ENCODE peak calls at places on chromosome 2, in five cellular contexts. N is fibroblast of lung; V is thoracic aorta; F is dorsolateral prefrontal cortex; L is CD8-positive, alpha-beta T cell. C is an unnamed sample.
A peak's percentile ranks its signal among the peaks of the same experiment; 100 is the strongest.

GRCh38 chr2:218369374-218369773 is 12.7 kb upstream of the SLC11A1 start:
- DNase-seq in N (no peak), V (no peak), F (no peak), L (no peak), C (no peak)

GRCh38 chr2:18800240-18800971 is 211.0 kb upstream of the NT5C1B start:
- DNase-seq in N (no peak), V (no peak), F (no peak), L (no peak), C (no peak)

GRCh38 chr2:23624378-23624777 is 239.4 kb downstream of the KLHL29 start:
- DNase-seq in N (no peak), V (no peak), F (no peak), L (no peak), C (peak; percentile 88)

GRCh38 chr2:187431911-187432310 is 16.1 kb downstream of the CALCRL start:
- DNase-seq in N (no peak), V (no peak), F (no peak), L (no peak), C (no peak)

GRCh38 chr2:216308532-216308931 is 63.8 kb downstream of the MARCHF4 start:
- DNase-seq in N (peak; percentile 94), V (no peak), F (no peak), L (no peak), C (no peak)

GRCh38 chr2:176080540-176081355 is 3.0 kb downstream of the EVX2 start:
- DNase-seq in N (no peak), V (no peak), F (no peak), L (no peak), C (peak; percentile 75)

GRCh38 chr2:172448544-172449267 is 21.3 kb downstream of the ITGA6 start:
- DNase-seq in N (no peak), V (no peak), F (no peak), L (no peak), C (no peak)

GRCh38 chr2:99858951-99859596 is 283.3 kb downstream of the AFF3 start:
- DNase-seq in N (peak; percentile 95), V (no peak), F (no peak), L (no peak), C (no peak)

GRCh38 chr2:222655406-222655747 is 515 bp downstream of the FARSB start:
- DNase-seq in N (peak; percentile 58), V (no peak), F (no peak), L (no peak), C (no peak)

GRCh38 chr2:160224060-160224459 is 24.0 kb upstream of the ITGB6 start:
- DNase-seq in N (peak; percentile 99), V (no peak), F (no peak), L (no peak), C (no peak)

GRCh38 chr2:29606105-29606871 is 315.1 kb downstream of the ALK start:
- DNase-seq in N (peak; percentile 98), V (no peak), F (no peak), L (no peak), C (no peak)

GRCh38 chr2:231479455-231479854 is 15.2 kb upstream of the NCL start:
- DNase-seq in N (no peak), V (no peak), F (no peak), L (no peak), C (no peak)

GRCh38 chr2:165586019-165586418 is 116.5 kb downstream of the CSRNP3 start:
- DNase-seq in N (no peak), V (no peak), F (no peak), L (no peak), C (no peak)

GRCh38 chr2:54416166-54416798 is 39.8 kb upstream of the SPTBN1 start:
- DNase-seq in N (peak; percentile 22), V (no peak), F (no peak), L (no peak), C (no peak)

GRCh38 chr2:237075749-237076599 is 9.7 kb upstream of the COPS8 start:
- DNase-seq in N (no peak), V (no peak), F (no peak), L (no peak), C (peak; percentile 38)

GRCh38 chr2:234839285-234839684 is 112.5 kb upstream of the SH3BP4 start:
- DNase-seq in N (peak; percentile 56), V (no peak), F (no peak), L (no peak), C (no peak)

GRCh38 chr2:187689372-187689771 is 135.1 kb upstream of the TFPI start:
- DNase-seq in N (peak; percentile 61), V (no peak), F (no peak), L (no peak), C (no peak)

GRCh38 chr2:191748050-191748449 is 70.1 kb downstream of the NABP1 start:
- DNase-seq in N (peak; percentile 87), V (no peak), F (no peak), L (no peak), C (no peak)

GRCh38 chr2:101386599-101387150 is 628 bp downstream of the CREG2 start:
- DNase-seq in N (no peak), V (no peak), F (no peak), L (no peak), C (peak; percentile 69)

GRCh38 chr2:36489296-36489695 is 108.7 kb downstream of the FEZ2 start:
- DNase-seq in N (peak; percentile 83), V (no peak), F (no peak), L (no peak), C (no peak)
- H3K4me3 ChIP-seq in N (no peak overlapping the region), V (no peak overlapping the region), F (no peak overlapping the region), L (no peak overlapping the region), C (no peak overlapping the region)

GRCh38 chr2:17543848-17544645 is 3.6 kb downstream of the VSNL1 start:
- DNase-seq in N (peak; percentile 71), V (no peak), F (no peak), L (no peak), C (no peak)

GRCh38 chr2:17541514-17541950 is 1.0 kb downstream of the VSNL1 start:
- DNase-seq in N (no peak), V (no peak), F (no peak), L (no peak), C (no peak)

GRCh38 chr2:17542471-17542870 is 2.0 kb downstream of the VSNL1 start:
- DNase-seq in N (no peak), V (no peak), F (no peak), L (no peak), C (no peak)

GRCh38 chr2:17540813-17541513 is 467 bp downstream of the VSNL1 start:
- DNase-seq in N (no peak), V (no peak), F (no peak), L (no peak), C (no peak)

GRCh38 chr2:17543131-17543660 is 2.7 kb downstream of the VSNL1 start:
- DNase-seq in N (no peak), V (no peak), F (no peak), L (no peak), C (peak; percentile 72)
- H3K27me3 ChIP-seq in N (peaks cover 2% of the 10 kb centered on the region), V (no peaks in the 10 kb centered on the region), F (peaks cover 5% of the 10 kb centered on the region), L (peaks cover 14% of the 10 kb centered on the region), C (peaks cover 60% of the 10 kb centered on the region)

DNA sequence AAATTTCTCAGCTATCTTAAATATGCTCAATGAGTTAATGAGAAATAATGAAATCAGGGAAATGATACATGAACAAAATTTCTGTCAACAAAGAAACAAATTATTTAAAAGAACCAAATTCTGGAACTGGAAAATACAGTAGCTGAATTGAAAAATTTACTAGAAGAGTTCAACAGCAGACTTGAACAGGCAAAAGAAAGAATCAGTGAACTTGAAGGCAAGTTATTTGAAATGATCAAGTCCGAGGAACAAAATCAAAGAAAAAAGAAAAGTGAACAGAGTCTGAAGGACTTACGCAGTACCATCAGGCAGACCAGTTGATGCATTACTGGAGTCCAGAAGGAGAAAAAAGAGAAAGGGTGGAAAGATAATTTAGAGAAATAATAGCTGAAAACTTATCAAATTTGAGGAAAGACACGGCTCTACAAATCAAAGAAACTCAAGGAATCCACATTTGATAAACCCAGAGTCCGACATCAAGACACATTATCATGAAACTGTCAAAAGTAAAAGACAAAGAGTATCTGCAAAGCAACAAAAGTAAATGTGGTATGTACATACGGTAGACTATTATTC is 83.6 kb downstream of the CCDC138 start:
- DNase-seq in N (no peak), V (no peak), F (no peak), L (no peak), C (no peak)
- H3K4me3 ChIP-seq in N (no peak overlapping the region), V (no peak overlapping the region), F (no peak overlapping the region), L (no peak overlapping the region), C (peak overlapping the region; percentile 36)

GRCh38 chr2:60550984-60551240 is 2.5 kb downstream of the BCL11A start:
- DNase-seq in N (no peak), V (no peak), F (no peak), L (no peak), C (no peak)

GRCh38 chr2:60552851-60553495 is 481 bp downstream of the BCL11A start:
- DNase-seq in N (peak; percentile 2), V (no peak), F (no peak), L (no peak), C (no peak)

GRCh38 chr2:60553496-60553991 is at the start of gene BCL11A:
- DNase-seq in N (peak; percentile 93), V (no peak), F (no peak), L (no peak), C (peak; percentile 90)

GRCh38 chr2:60551241-60552095 is 2.0 kb downstream of the BCL11A start:
- DNase-seq in N (peak; percentile 52), V (no peak), F (no peak), L (no peak), C (peak; percentile 85)

DNA sequence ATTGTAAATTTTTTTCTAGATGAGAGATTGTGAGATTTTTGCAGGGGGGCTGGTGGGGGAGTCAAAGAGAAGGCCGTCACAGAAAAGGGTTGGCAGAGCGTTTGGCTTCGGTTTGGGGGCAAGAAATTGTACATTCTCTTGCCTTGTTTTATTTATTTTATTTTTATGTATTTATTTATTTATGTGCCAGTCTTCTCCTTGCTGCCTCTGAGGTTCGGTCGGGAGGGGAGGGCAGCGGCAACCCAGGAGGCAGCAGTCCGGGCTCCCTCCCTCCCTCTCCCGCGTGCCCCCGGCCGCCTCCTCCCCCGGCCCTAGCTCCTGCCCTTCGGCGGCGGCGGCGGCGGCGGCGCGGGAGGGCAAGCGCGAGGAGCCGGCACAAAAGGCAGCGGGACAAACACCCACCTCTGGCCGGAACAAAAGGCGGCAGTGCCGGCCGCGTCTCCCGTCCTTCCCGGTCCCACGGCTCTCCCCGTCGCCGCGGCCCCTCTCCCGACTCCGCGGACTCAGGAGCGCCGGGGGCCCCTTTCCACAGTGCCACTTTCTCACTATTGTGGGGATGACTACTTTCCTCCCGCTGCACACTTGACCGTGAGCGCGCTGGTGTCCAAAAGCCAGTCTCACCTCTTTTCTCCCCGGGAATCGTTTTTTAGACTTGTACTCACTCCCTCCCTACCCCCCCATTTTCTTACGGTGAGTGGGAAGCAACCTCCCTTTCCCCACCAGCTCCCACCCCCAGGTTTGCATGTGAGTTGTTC is 1.2 kb downstream of the BCL11A start:
- DNase-seq in N (peak; percentile 27), V (no peak), F (no peak), L (no peak), C (peak; percentile 81)
- H3K27me3 ChIP-seq in N (peaks cover 21% of the 10 kb centered on the region), V (peaks cover 8% of the 10 kb centered on the region), F (peaks cover 11% of the 10 kb centered on the region), L (peaks cover 38% of the 10 kb centered on the region), C (peaks cover 30% of the 10 kb centered on the region)

GRCh38 chr2:86789687-86790133 is 1.0 kb downstream of the CD8A start:
- DNase-seq in N (no peak), V (no peak), F (no peak), L (no peak), C (no peak)

GRCh38 chr2:86790134-86790827 is 432 bp downstream of the CD8A start:
- DNase-seq in N (no peak), V (no peak), F (no peak), L (no peak), C (peak; percentile 80)

GRCh38 chr2:86787701-86788100 is 3.0 kb downstream of the CD8A start:
- DNase-seq in N (no peak), V (no peak), F (no peak), L (no peak), C (no peak)

GRCh38 chr2:86788172-86788571 is 2.5 kb downstream of the CD8A start:
- DNase-seq in N (no peak), V (no peak), F (no peak), L (no peak), C (no peak)

GRCh38 chr2:86788881-86789686 is 1.6 kb downstream of the CD8A start:
- DNase-seq in N (no peak), V (no peak), F (no peak), L (no peak), C (peak; percentile 87)
- H3K4me3 ChIP-seq in N (no peak overlapping the region), V (peak overlapping the region; percentile 55), F (peak overlapping the region; percentile 40), L (peak overlapping the region; percentile 93), C (no peak overlapping the region)

C was measured in endodermal cell.